ENCODE peak calls at places on chromosomes 6 and 20, in seven cellular contexts. A, J, O, C, G, Y and Q are unnamed samples.

GRCh38 chr20:44642203-44643153 is 9.0 kb downstream of the ADA start:
- DNase-seq in C (peak; percentile 26), G (no peak), A (peak; percentile 56), Y (peak; percentile 29), O (peak; percentile 86), J (no peak), Q (peak; percentile 64)

GRCh38 chr6:170234419-170234818 is 56.5 kb downstream of the DLL1 start:
- DNase-seq in J (no peak), A (no peak), G (no peak), O (no peak), C (no peak), Y (peak; percentile 87), Q (no peak)

GRCh38 chr6:144379356-144379755 is 94.2 kb downstream of the UTRN start:
- DNase-seq in J (no peak), Y (no peak), A (no peak), G (no peak), C (no peak), O (peak; percentile 47), Q (peak; percentile 14)

GRCh38 chr20:45377191-45377775 is 842 bp downstream of the TP53TG5 start:
- DNase-seq in A (no peak), G (no peak), J (no peak), C (no peak), O (no peak), Y (no peak), Q (no peak)

GRCh38 chr20:10463622-10464021 is 28.5 kb downstream of the SLX4IP start:
- DNase-seq in J (no peak), Y (no peak), O (no peak), G (no peak), A (no peak), C (no peak), Q (no peak)

GRCh38 chr20:19236371-19237055 is 24.1 kb downstream of the SLC24A3 start:
- DNase-seq in J (no peak), G (no peak), A (no peak), C (no peak), Y (no peak), O (no peak), Q (no peak)

GRCh38 chr6:135451617-135452190 is 45.8 kb downstream of the AHI1 start:
- DNase-seq in A (no peak), G (no peak), C (no peak), J (peak; percentile 22), O (no peak), Y (peak; percentile 44), Q (no peak)

GRCh38 chr20:6575912-6576391 is 191.5 kb upstream of the BMP2 start:
- DNase-seq in C (no peak), O (peak; percentile 90), J (no peak), Y (no peak), A (no peak), G (no peak), Q (no peak)

GRCh38 chr6:79604583-79605037 is 26.5 kb upstream of the SH3BGRL2 start:
- DNase-seq in J (no peak), C (no peak), O (peak; percentile 64), Y (no peak), G (no peak), A (peak; percentile 2), Q (no peak)

GRCh38 chr6:97129111-97129510 is 153.9 kb downstream of the MMS22L start:
- DNase-seq in J (no peak), O (no peak), C (no peak), A (no peak), G (no peak), Y (no peak), Q (no peak)

GRCh38 chr6:39153766-39154397 is 38.9 kb upstream of the SAYSD1 start:
- DNase-seq in G (no peak), Y (no peak), C (no peak), A (no peak), J (no peak), O (no peak), Q (no peak)

GRCh38 chr20:36591854-36592641 is 13.5 kb upstream of the RAB5IF start:
- DNase-seq in Y (peak; percentile 63), J (peak; percentile 22), G (no peak), O (no peak), A (no peak), C (peak; percentile 54), Q (no peak)

GRCh38 chr20:57476073-57476526 is 48.8 kb downstream of the CTCFL start:
- DNase-seq in C (no peak), Y (no peak), G (no peak), O (no peak), J (no peak), A (no peak), Q (no peak)

GRCh38 chr20:43746344-43747137 is 19.7 kb upstream of the GTSF1L start:
- DNase-seq in O (no peak), G (no peak), C (no peak), Y (no peak), J (no peak), A (no peak), Q (no peak)

GRCh38 chr6:34531580-34532201 is 24.4 kb downstream of the SPDEF start:
- DNase-seq in J (peak; percentile 19), A (no peak), C (no peak), Y (peak; percentile 59), G (no peak), O (peak; percentile 82), Q (peak; percentile 10)

GRCh38 chr20:18904624-18905023 is 91.0 kb downstream of the SCP2D1 start:
- DNase-seq in Y (peak; percentile 18), J (peak; percentile 1), G (no peak), A (no peak), C (no peak), O (no peak), Q (no peak)

GRCh38 chr6:108564178-108564577 is 3.5 kb downstream of the FOXO3 start:
- DNase-seq in G (peak; percentile 96), A (no peak), Y (no peak), C (no peak), O (peak; percentile 88), J (peak; percentile 76), Q (peak; percentile 97)

GRCh38 chr20:33437141-33437911 is 6.2 kb downstream of the SNTA1 start:
- DNase-seq in J (no peak), G (no peak), O (peak; percentile 69), A (no peak), C (no peak), Y (no peak), Q (no peak)

GRCh38 chr6:98124176-98124575 is 710.2 kb upstream of the POU3F2 start:
- DNase-seq in G (no peak), Y (no peak), C (no peak), O (no peak), J (no peak), A (no peak), Q (no peak)

GRCh38 chr6:33314515-33314942 is 651 bp upstream of the TAPBP start:
- DNase-seq in J (no peak), C (peak; percentile 71), G (peak; percentile 61), A (peak; percentile 65), Y (peak; percentile 62), O (peak; percentile 89), Q (no peak)
- H3K4me3 ChIP-seq in J (peak overlapping the region; percentile 91), C (peak overlapping the region; percentile 100), G (peak overlapping the region; percentile 73), A (peak overlapping the region; percentile 74), Y (peak overlapping the region; percentile 54), O (peak overlapping the region; percentile 93), Q (peak overlapping the region; percentile 96)

GRCh38 chr6:52505726-52506501 is 70.9 kb downstream of the TRAM2 start:
- DNase-seq in J (no peak), Y (no peak), A (no peak), O (no peak), C (no peak), G (no peak), Q (no peak)
- TF ChIP-seq CTCF in J (peak; percentile 38), Y (peak; percentile 43), A (no peak), O (no peak), C (no peak), G (no peak), Q (no peak)

GRCh38 chr6:75347797-75348610 is 63.4 kb upstream of the TMEM30A start:
- DNase-seq in Y (no peak), J (no peak), G (no peak), A (no peak), O (no peak), C (no peak), Q (peak; percentile 31)

GRCh38 chr6:75350808-75351207 is 66.2 kb upstream of the TMEM30A start:
- DNase-seq in A (no peak), G (no peak), C (no peak), Y (no peak), J (no peak), O (no peak), Q (no peak)

GRCh38 chr6:75350156-75350555 is 65.6 kb upstream of the TMEM30A start:
- DNase-seq in Y (no peak), J (no peak), G (no peak), O (no peak), C (no peak), A (no peak), Q (no peak)

GRCh38 chr6:75348882-75349261 is 64.3 kb upstream of the TMEM30A start:
- DNase-seq in C (no peak), J (no peak), A (no peak), G (no peak), O (no peak), Y (no peak), Q (no peak)

DNA sequence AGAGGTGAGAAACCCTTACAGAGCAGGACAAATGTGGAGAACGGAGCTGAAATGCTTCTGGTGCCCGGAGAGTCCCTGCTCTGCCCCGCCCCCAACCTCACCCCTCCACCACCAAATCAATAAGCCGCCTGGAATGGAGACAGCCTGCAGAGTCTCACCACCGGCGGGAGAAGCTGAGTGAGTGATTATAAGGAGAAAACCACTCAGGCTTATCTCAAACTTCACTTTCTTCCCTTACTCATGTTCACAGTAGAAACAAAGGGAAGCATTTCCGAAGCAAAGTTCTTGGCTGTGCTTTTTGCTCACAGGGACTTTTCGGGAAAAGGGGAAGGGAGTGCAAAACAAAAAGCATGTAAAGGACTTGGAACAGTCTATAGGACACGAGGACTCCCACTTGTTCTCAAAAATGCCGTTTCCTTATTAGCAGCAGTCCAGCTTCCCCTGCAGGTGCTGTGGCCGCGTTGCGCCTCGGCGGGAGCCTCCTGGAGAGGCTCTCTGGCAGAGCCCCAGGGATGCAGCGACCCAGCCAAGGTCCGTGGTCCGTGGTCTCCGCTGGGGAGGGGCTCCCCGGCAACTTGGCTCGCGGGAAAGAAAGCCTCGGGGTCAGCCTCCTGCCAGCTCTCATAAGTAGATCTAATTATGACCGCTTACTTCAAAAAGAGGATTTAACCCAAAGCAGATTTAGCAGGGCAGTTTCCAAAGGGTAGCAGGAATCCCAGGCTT is 64.8 kb upstream of the TMEM30A start:
- DNase-seq in G (no peak), A (no peak), Y (peak; percentile 88), O (peak; percentile 33), J (no peak), C (no peak), Q (no peak)
- H3K4me3 ChIP-seq in G (peak overlapping the region; percentile 24), A (no peak overlapping the region), Y (peak overlapping the region; percentile 49), O (peak overlapping the region; percentile 41), J (no peak overlapping the region), C (no peak overlapping the region), Q (peak overlapping the region; percentile 39)

DNA sequence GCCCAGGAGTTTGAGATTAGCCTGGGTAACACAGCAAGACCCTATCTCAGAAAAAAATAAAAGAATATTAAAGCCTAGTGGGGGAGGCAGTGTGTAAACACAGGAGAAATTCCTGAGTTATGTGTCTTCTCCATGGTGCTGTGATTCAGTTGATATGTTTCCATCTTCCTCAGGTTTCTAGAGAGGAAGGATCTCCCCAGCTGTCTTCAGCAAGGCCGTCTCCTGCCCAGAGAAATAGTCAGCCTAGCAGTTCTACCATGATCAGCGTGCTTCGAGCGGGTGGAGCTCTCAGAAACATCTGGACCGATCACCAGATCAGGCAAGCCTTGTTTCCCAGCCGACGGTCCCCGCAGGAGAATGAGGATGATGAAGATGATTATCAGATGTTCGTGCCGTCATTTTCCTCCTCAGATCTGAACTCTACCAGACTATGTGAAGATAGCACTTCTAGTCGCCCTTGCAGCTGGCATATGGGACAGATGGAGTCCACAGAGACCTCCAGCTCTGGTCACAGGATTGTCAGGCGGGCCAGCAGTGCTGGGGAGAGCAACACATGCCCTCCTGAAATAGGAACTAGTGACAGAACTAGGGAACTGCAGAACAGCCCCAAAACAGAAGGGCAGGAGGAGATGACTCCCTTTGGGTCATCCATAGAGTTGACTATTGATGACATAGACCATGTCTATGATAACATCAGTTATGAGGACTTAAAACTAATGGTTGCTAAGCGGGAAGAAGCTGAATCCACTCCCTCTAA is 34.9 kb upstream of the MTHFD1L start:
- DNase-seq in A (no peak), C (no peak), J (no peak), Y (no peak), G (peak; percentile 26), O (peak; percentile 24), Q (peak; percentile 37)
- TF ChIP-seq CTCF in A (no peak), C (no peak), J (no peak), Y (no peak), G (peak; percentile 6), O (no peak), Q (no peak)